ENCODE peak calls at places on chromosome 7, in four cellular contexts. L is HCT116, X is K562, N is HepG2. D is an unnamed sample. For H3K9me3, the result is how much of the 10 kb centered on the place peaks cover.

GRCh38 chr7:35258125-35258890 is 4.4 kb upstream of the TBX20 start:
- DNase-seq in L (no peak), X (no peak), N (no peak), D (no peak)

GRCh38 chr7:46032936-46033335 is 111.9 kb upstream of the IGFBP3 start:
- DNase-seq in L (no peak), X (no peak), N (no peak), D (no peak)

GRCh38 chr7:108097703-108098102 is 32.5 kb downstream of the LAMB4 start:
- DNase-seq in L (peak), X (peak), N (peak), D (no peak)

GRCh38 chr7:129781856-129782256 is 170.3 kb downstream of the NRF1 start:
- DNase-seq in L (no peak), X (peak), N (no peak), D (no peak)

GRCh38 chr7:50315193-50315592 is 10.7 kb downstream of the IKZF1 start:
- DNase-seq in L (no peak), X (no peak), N (no peak), D (no peak)

GRCh38 chr7:50779427-50779826 is 3.3 kb downstream of the GRB10 start:
- DNase-seq in L (no peak), X (no peak), N (no peak), D (no peak)

GRCh38 chr7:95718556-95719410 is 53.6 kb upstream of the DYNC1I1 start:
- DNase-seq in L (peak), X (no peak), N (no peak), D (peak)

GRCh38 chr7:37052673-37053072 is 328.4 kb upstream of the AOAH start:
- DNase-seq in L (no peak), X (peak), N (peak), D (no peak)

GRCh38 chr7:159027803-159028455 is 116.7 kb downstream of the VIPR2 start:
- DNase-seq in L (no peak), X (no peak), N (peak), D (no peak)

GRCh38 chr7:130988443-130988842 is 254.4 kb upstream of the KLF14 start:
- DNase-seq in L (no peak), X (no peak), N (no peak), D (no peak)

GRCh38 chr7:28939367-28939766 is 18.8 kb downstream of the TRIL start:
- DNase-seq in L (no peak), X (no peak), N (peak), D (no peak)

GRCh38 chr7:128004623-128005022 is 26.6 kb downstream of the LRRC4 start:
- DNase-seq in L (no peak), X (no peak), N (peak), D (no peak)

GRCh38 chr7:150727381-150727780 is 9.8 kb upstream of the GIMAP5 start:
- DNase-seq in L (no peak), X (no peak), N (peak), D (no peak)

GRCh38 chr7:24899905-24900304 is 80.1 kb downstream of the OSBPL3 start:
- DNase-seq in L (no peak), X (no peak), N (no peak), D (no peak)

GRCh38 chr7:122688385-122688998 is 10.4 kb downstream of the RNF133 start:
- DNase-seq in L (no peak), X (no peak), N (no peak), D (no peak)

GRCh38 chr7:80088705-80089104 is 45.9 kb upstream of the GNAI1 start:
- DNase-seq in L (no peak), X (no peak), N (no peak), D (no peak)

GRCh38 chr7:47535704-47536628 is 45.9 kb downstream of the TNS3 start:
- DNase-seq in L (no peak), X (no peak), N (peak), D (no peak)

GRCh38 chr7:134315679-134316538 is 821 bp downstream of the SLC35B4 start:
- DNase-seq in L (no peak), X (no peak), N (no peak), D (no peak)

GRCh38 chr7:155363852-155364600 is 66.3 kb downstream of the INSIG1 start:
- DNase-seq in L (no peak), X (peak), N (no peak), D (no peak)

GRCh38 chr7:150748402-150748801 is 11.2 kb downstream of the GIMAP5 start:
- DNase-seq in L (no peak), X (no peak), N (no peak), D (no peak)

GRCh38 chr7:24701232-24701898 is 55.9 kb downstream of the GSDME start:
- DNase-seq in L (no peak), X (no peak), N (no peak), D (no peak)

GRCh38 chr7:151990567-151990966 is 34.3 kb downstream of the GALNTL5 start:
- DNase-seq in L (no peak), X (no peak), N (no peak), D (no peak)

GRCh38 chr7:91112902-91113321 is 151.3 kb upstream of the FZD1 start:
- DNase-seq in L (no peak), X (no peak), N (no peak), D (no peak)

GRCh38 chr7:11726251-11727155 is 105.5 kb downstream of the THSD7A start:
- DNase-seq in L (no peak), X (no peak), N (no peak), D (no peak)

GRCh38 chr7:140698477-140698876 is 2.0 kb downstream of the NDUFB2 start:
- DNase-seq in L (no peak), X (no peak), N (no peak), D (no peak)

GRCh38 chr7:92797693-92798092 is 38.7 kb downstream of the CDK6 start:
- DNase-seq in L (no peak), X (no peak), N (no peak), D (no peak)

GRCh38 chr7:50352282-50352681 is 47.8 kb downstream of the IKZF1 start:
- DNase-seq in L (no peak), X (no peak), N (no peak), D (no peak)

GRCh38 chr7:114784756-114785155 is 137.1 kb upstream of the MDFIC start:
- DNase-seq in L (no peak), X (no peak), N (no peak), D (no peak)

GRCh38 chr7:116630357-116630756 is 41.6 kb upstream of the MET start:
- DNase-seq in L (no peak), X (no peak), N (no peak), D (no peak)

GRCh38 chr7:57427594-57427993 is 22.4 kb upstream of the ZNF716 start:
- DNase-seq in L (no peak), X (no peak), N (no peak), D (no peak)

GRCh38 chr7:29906200-29907022 is 83.2 kb downstream of the SCRN1 start:
- DNase-seq in L (no peak), X (no peak), N (no peak), D (no peak)

GRCh38 chr7:2974093-2974819 is 69.4 kb downstream of the CARD11 start:
- DNase-seq in L (no peak), X (no peak), N (no peak), D (no peak)

GRCh38 chr7:2791390-2791789 is 52.7 kb downstream of the GNA12 start:
- DNase-seq in L (no peak), X (no peak), N (no peak), D (no peak)

GRCh38 chr7:27605283-27605682 is 57.4 kb downstream of the HIBADH start:
- DNase-seq in L (no peak), X (no peak), N (no peak), D (no peak)

GRCh38 chr7:150357277-150357676 is 11.3 kb upstream of the REPIN1 start:
- DNase-seq in L (no peak), X (peak), N (no peak), D (no peak)

GRCh38 chr7:72805526-72806494 is 22.2 kb downstream of the TYW1B start:
- DNase-seq in L (no peak), X (peak), N (peak), D (no peak)

GRCh38 chr7:87330942-87331341 is 14.5 kb upstream of the CROT start:
- DNase-seq in L (no peak), X (peak), N (no peak), D (no peak)

GRCh38 chr7:136677456-136678365 is 190.7 kb upstream of the CHRM2 start:
- DNase-seq in L (no peak), X (no peak), N (no peak), D (no peak)

DNA sequence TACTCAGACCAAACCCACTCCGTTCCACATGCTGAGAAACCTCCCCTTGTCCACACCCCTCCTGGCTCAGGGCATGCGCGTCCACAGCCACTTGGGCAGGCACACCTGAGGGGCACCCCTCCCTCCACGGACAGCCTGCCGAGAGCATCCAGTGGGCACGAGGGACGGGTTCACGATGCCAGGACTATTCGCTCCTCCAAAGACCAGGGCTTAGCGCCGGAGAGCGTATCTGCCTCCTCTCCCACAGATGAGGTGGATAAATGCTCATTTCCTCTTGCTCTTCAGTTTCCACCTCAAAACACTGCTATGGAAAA is 204.4 kb downstream of the DNAJB6 start:
- DNase-seq in L (no peak), X (no peak), N (no peak), D (no peak)
- H3K9me3 ChIP-seq in L (under half), X (under half), N (under half), D (under half)

DNA sequence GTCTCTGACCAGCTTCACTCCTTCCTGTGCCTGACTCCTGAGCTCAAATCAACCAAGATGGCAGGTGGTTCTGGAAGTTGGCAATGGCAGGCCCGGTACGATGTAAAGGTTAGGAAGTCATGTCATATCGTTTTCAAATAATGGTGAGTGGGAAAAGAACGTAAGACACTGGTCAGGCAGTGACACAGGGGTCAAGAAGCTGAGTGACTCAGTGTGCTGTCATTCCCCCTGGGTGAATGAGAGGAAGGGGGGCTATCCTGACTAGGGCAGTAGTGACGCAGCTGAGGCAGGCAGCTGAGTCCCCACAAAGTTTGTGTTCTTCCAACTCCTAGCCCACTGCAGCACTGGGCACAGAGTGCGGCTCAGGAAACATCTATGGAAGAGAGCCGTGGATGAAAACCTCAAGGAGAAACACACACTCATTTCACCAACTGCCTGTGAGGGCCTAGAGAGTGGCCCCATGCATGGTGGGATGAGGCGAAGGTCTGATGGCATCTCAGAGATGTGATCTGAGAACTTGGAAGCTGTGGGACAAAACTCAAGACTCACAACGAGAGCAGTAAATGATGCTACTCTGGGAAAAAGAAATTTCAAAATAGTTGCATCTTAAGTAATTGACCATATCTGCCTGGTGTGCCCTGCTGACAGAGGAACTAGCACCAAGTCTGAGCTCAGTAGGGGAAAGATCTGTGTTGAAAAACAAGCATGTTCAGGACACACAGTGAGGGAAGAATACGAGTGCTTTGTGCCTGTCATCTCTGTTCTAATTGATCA is 23.2 kb downstream of the CREB3L2 start:
- DNase-seq in L (peak), X (peak), N (no peak), D (peak)
- TF ChIP-seq TCF7L2 in L (no peak), X (no peak), N (no peak), D (no peak)

GRCh38 chr7:148437043-148437442 is 153.5 kb upstream of the C7orf33 start:
- DNase-seq in L (no peak), X (no peak), N (no peak), D (no peak)

GRCh38 chr7:148447221-148447845 is 143.2 kb upstream of the C7orf33 start:
- DNase-seq in L (no peak), X (no peak), N (peak), D (no peak)

GRCh38 chr7:148445260-148446044 is 145.1 kb upstream of the C7orf33 start:
- DNase-seq in L (no peak), X (no peak), N (no peak), D (no peak)

DNA sequence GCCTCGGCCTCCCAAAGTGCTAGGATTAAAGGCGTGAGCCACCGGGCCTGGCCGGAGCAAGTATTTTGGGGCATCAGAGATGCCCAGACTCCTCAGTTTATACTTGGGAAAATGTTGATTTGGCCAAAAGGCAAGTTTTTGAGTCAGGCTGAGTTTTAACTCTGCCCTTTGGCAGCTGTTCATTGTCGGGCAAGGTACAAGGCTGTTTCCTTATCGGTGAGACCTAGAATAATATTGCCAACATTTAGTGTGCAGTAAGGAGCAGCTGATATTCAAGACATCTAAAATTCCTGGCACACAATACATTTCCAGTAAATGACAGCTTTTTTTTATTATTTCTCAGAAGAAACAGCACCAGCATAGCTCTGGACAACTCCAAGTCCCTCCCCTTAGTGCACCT is 147.6 kb upstream of the C7orf33 start:
- DNase-seq in L (no peak), X (no peak), N (no peak), D (no peak)
- TF ChIP-seq REST in L (no peak), X (no peak), N (no peak), D (no peak)

GRCh38 chr7:158008267-158008666 is 579.4 kb downstream of the PTPRN2 start:
- DNase-seq in L (no peak), X (no peak), N (no peak), D (no peak)
- H3K9me3 ChIP-seq in L (under half), X (under half), N (under half), D (under half)

GRCh38 chr7:42932861-42933591 is 850 bp downstream of the MRPL32 start:
- DNase-seq in L (no peak), X (no peak), N (no peak), D (no peak)
- TF ChIP-seq TCF7L2 in L (no peak), X (no peak), N (no peak), D (no peak)

DNA sequence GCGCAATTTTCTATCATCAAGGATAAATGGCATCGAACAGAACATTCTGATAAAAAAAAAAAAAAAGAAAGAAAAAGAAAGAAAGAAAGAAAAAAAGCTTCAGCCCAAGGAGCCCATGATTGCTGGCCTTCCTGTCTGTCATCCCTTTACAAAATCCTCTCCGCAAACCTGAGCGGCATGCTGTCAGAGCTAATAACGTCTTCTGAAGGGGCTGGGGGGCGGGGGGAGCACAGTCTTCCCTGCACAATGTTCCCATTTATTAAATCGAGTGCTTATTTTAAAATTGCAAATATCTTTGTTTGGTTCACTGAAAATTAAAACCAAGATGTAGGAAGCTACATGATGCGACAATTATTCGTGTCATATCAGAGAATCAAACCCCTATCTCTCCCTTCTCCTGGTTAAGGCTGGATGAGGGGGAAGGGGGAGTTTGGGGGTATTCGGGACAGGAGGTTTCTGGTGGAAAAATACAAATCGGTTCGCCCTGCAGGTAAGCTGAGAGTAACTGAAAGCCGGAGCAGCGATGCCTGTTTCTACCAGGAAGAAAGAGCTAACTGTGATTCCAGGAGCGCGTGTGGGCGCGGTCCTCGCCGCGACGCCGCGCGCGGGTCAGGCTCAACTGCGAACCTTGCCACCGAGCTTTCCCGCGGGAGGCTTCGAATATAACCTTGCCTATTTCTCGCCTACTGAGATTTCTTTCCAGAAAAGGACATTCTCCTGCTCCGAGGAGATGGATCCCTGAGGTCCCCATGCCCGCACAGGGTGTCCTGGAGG is 13.3 kb upstream of the DLX6 start:
- DNase-seq in L (no peak), X (no peak), N (no peak), D (no peak)
- TF ChIP-seq REST in L (no peak), X (no peak), N (no peak), D (no peak)

GRCh38 chr7:63044721-63045120 is 953.9 kb upstream of the ZNF722 start:
- DNase-seq in L (no peak), X (no peak), N (no peak), D (no peak)
- H3K9me3 ChIP-seq in L (under half), X (under half), N (half or more), D (under half)

GRCh38 chr7:74521855-74522254 is 68.1 kb downstream of the GTF2IRD1 start:
- DNase-seq in L (no peak), X (no peak), N (no peak), D (no peak)

GRCh38 chr7:74523015-74523414 is 69.3 kb downstream of the GTF2IRD1 start:
- DNase-seq in L (no peak), X (no peak), N (no peak), D (no peak)

GRCh38 chr7:74525140-74525539 is 71.4 kb downstream of the GTF2IRD1 start:
- DNase-seq in L (no peak), X (no peak), N (no peak), D (no peak)

GRCh38 chr7:74519395-74519794 is 65.7 kb downstream of the GTF2IRD1 start:
- DNase-seq in L (no peak), X (no peak), N (no peak), D (no peak)

GRCh38 chr7:74522281-74522905 is 68.7 kb downstream of the GTF2IRD1 start:
- DNase-seq in L (no peak), X (no peak), N (no peak), D (no peak)
- TF ChIP-seq TCF7L2 in L (no peak), X (no peak), N (no peak), D (no peak)

GRCh38 chr7:121029302-121029701 is 40.8 kb downstream of the CPED1 start:
- DNase-seq in L (no peak), X (no peak), N (no peak), D (no peak)
- TF ChIP-seq REST in L (no peak), X (no peak), N (no peak), D (no peak)

D was measured in Panc1.